ENCODE peak calls at places on chromosomes 1 and 21, in nine cellular contexts. B is cardiac fibroblast, Y is pancreas, C is endothelial cell of umbilical vein, V is coronary artery, P is kidney epithelial cell, S is left ventricle myocardium inferior, M is heart right ventricle, Q is astrocyte. W is an unnamed sample.

GRCh38 chr1:202023033-202023433 is 12.6 kb downstream of the ELF3 start:
- DNase-seq in B (no peak), Y (peak), C (no peak), V (no peak), P (no peak), S (no peak), M (no peak), Q (no peak), W (no peak)

GRCh38 chr1:183918589-183918988 is 113.7 kb downstream of the RGL1 start:
- DNase-seq in B (no peak), Y (no peak), C (no peak), V (no peak), P (no peak), S (no peak), M (no peak), Q (no peak), W (no peak)

GRCh38 chr1:156652131-156652991 is 10.4 kb downstream of the BCAN start:
- DNase-seq in B (peak), Y (peak), C (peak), V (no peak), P (no peak), S (no peak), M (no peak), Q (no peak), W (peak)

GRCh38 chr21:14591882-14592281 is 45.8 kb upstream of the SAMSN1 start:
- DNase-seq in B (peak), Y (no peak), C (peak), V (no peak), P (peak), S (no peak), M (no peak), Q (no peak), W (peak)

GRCh38 chr1:85343213-85343611 is 66.8 kb upstream of the BCL10 start:
- DNase-seq in B (peak), Y (no peak), C (no peak), V (no peak), P (no peak), S (no peak), M (no peak), Q (no peak), W (peak)

GRCh38 chr1:36594041-36594440 is 111.3 kb upstream of the CSF3R start:
- DNase-seq in B (no peak), Y (no peak), C (no peak), V (no peak), P (no peak), S (no peak), M (no peak), Q (no peak), W (no peak)

GRCh38 chr1:83763281-83764095 is 235.4 kb downstream of the TTLL7 start:
- DNase-seq in B (no peak), Y (no peak), C (no peak), V (no peak), P (no peak), S (no peak), M (no peak), Q (no peak), W (no peak)

GRCh38 chr1:85297538-85297854 is 21.1 kb upstream of the BCL10 start:
- DNase-seq in B (no peak), Y (no peak), C (no peak), V (no peak), P (no peak), S (no peak), M (no peak), Q (no peak), W (no peak)

GRCh38 chr1:91575909-91576519 is 75.4 kb downstream of the CDC7 start:
- DNase-seq in B (no peak), Y (no peak), C (peak), V (no peak), P (no peak), S (no peak), M (no peak), Q (no peak), W (no peak)
- TF ChIP-seq CTCF in B (no peak), Y (no peak), C (no peak), V (no peak), P (no peak), S (no peak), M (no peak), Q (no peak), W (no peak)

GRCh38 chr1:10865518-10866313 is 69.3 kb upstream of the CASZ1 start:
- DNase-seq in B (no peak), Y (no peak), C (no peak), V (no peak), P (no peak), S (no peak), M (no peak), Q (no peak), W (no peak)
- H3K4me3 ChIP-seq in B (no peak), Y (no peak), C (no peak), V (no peak), P (no peak), S (no peak), M (no peak), Q (no peak), W (no peak)

DNA sequence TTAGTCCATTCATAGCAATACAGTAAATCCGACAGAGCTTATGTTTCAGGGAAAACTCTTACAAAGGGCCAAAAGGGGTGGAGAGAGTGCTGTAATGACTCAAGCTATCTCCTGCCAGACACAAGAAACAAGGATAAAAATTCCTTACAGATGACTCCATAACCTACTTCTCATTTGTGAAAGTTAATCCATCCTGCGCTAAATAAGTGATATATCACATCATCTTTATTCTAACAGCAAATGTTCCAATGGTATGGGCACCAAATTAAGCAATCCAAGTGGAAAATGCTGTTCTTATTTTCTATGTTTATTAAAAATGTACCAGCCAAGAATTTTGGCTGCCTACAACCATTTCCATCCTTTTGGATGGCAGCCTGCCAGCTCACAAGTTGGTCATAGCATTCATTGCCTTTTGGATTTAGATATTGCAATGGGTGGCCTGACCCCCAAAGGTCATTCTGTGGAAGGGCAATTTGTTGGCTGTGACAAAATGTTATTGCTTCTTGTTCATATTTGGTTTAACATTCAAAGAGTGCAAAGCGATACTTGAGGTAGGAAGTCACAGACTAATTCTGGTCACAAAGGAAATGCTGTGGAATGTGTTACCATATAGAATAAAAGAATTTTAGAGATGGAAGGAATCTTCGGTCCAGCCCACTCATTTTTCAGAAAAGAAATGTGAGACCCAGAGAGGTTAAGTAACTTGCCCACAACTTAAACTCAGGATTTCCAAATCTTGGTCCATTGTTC is 2.8 kb upstream of the ENAH start:
- DNase-seq in B (peak), Y (peak), C (peak), V (no peak), P (peak), S (peak), M (no peak), Q (peak), W (peak)
- TF ChIP-seq CTCF in B (no peak), Y (no peak), C (no peak), V (no peak), P (no peak), S (no peak), M (no peak), Q (no peak), W (no peak)

GRCh38 chr1:172273668-172274396 is 146.7 kb upstream of the C1orf105 start:
- DNase-seq in B (peak), Y (no peak), C (no peak), V (no peak), P (no peak), S (no peak), M (no peak), Q (no peak), W (peak)
- H3K4me3 ChIP-seq in B (no peak), Y (no peak), C (no peak), V (no peak), P (no peak), S (no peak), M (no peak), Q (no peak), W (no peak)

GRCh38 chr1:14881775-14882672 is 271.5 kb upstream of the TMEM51 start:
- DNase-seq in B (no peak), Y (no peak), C (no peak), V (no peak), P (no peak), S (no peak), M (no peak), Q (peak), W (no peak)
- TF ChIP-seq CTCF in B (no peak), Y (no peak), C (no peak), V (no peak), P (no peak), S (no peak), M (no peak), Q (no peak), W (no peak)